ENCODE peak calls at places on chromosomes 2 and 18, in four cellular contexts. I is CD4-positive, alpha-beta T cell; E is mucosa of descending colon; T is AG04449. M is an unnamed sample.

GRCh38 chr18:35112696-35113095 is 71.5 kb downstream of the MAPRE2 start:
- DNase-seq in I (no peak), T (no peak), E (no peak), M (no peak)

GRCh38 chr2:155190342-155190741 is 491.8 kb downstream of the KCNJ3 start:
- DNase-seq in I (no peak), E (no peak), T (no peak), M (no peak)

GRCh38 chr2:3728104-3729054 is 25.0 kb downstream of the DCDC2C start:
- DNase-seq in E (no peak), T (peak; percentile 14), I (no peak), M (peak; percentile 7)

GRCh38 chr2:55109219-55109891 is 59.1 kb upstream of the RTN4 start:
- DNase-seq in E (no peak), I (no peak), T (no peak), M (no peak)

GRCh38 chr2:25979006-25979405 is 3.3 kb downstream of the KIF3C start:
- DNase-seq in I (no peak), E (no peak), T (no peak), M (no peak)

GRCh38 chr2:207370646-207371045 is 159.1 kb upstream of the CREB1 start:
- DNase-seq in I (no peak), E (no peak), T (no peak), M (no peak)

GRCh38 chr2:139684286-139684860 is 904.2 kb upstream of the NXPH2 start:
- DNase-seq in E (no peak), I (no peak), T (no peak), M (no peak)

GRCh38 chr2:120917876-120918275 is 182.2 kb downstream of the GLI2 start:
- DNase-seq in T (no peak), E (no peak), I (no peak), M (no peak)

GRCh38 chr2:2452961-2453360 is 121.9 kb upstream of the MYT1L start:
- DNase-seq in T (peak; percentile 26), E (no peak), I (no peak), M (no peak)

GRCh38 chr2:85462337-85462736 is 43.8 kb downstream of the SH2D6 start:
- DNase-seq in E (no peak), T (no peak), I (no peak), M (no peak)

GRCh38 chr2:160842286-160842685 is 317.9 kb upstream of the TANK start:
- DNase-seq in E (no peak), I (no peak), T (no peak), M (no peak)

GRCh38 chr2:44546469-44547127 is 184.9 kb downstream of the CAMKMT start:
- DNase-seq in I (no peak), T (no peak), E (no peak), M (no peak)

GRCh38 chr2:158297120-158297519 is 159.4 kb downstream of the CCDC148 start:
- DNase-seq in T (no peak), E (no peak), I (no peak), M (no peak)

GRCh38 chr18:30465131-30465530 is 577.4 kb downstream of the DSC3 start:
- DNase-seq in I (no peak), E (no peak), T (no peak), M (no peak)

GRCh38 chr2:143529118-143529720 is 400.0 kb downstream of the ARHGAP15 start:
- DNase-seq in T (no peak), I (no peak), E (no peak), M (no peak)

GRCh38 chr2:119914266-119914665 is 98.6 kb upstream of the EPB41L5 start:
- DNase-seq in E (no peak), I (no peak), T (peak; percentile 9), M (no peak)

GRCh38 chr2:165196411-165196810 is 7.4 kb downstream of the SCN3A start:
- DNase-seq in E (no peak), T (no peak), I (no peak), M (no peak)

GRCh38 chr2:40147360-40147759 is 304.5 kb downstream of the SLC8A1 start:
- DNase-seq in E (no peak), T (no peak), I (no peak), M (no peak)

GRCh38 chr2:26692814-26693286 is 328 bp downstream of the KCNK3 start:
- DNase-seq in E (no peak), I (peak; percentile 4), T (no peak), M (no peak)

GRCh38 chr2:165601866-165602636 is 132.6 kb downstream of the CSRNP3 start:
- DNase-seq in E (no peak), T (peak; percentile 1), I (no peak), M (peak; percentile 8)

GRCh38 chr18:70998490-70998889 is 709.6 kb downstream of the SOCS6 start:
- DNase-seq in E (no peak), T (no peak), I (no peak), M (no peak)

GRCh38 chr2:171771463-171771862 is 84.2 kb downstream of the DYNC1I2 start:
- DNase-seq in T (no peak), E (no peak), I (no peak), M (no peak)

GRCh38 chr2:8332646-8333045 is 349.2 kb upstream of the ID2 start:
- DNase-seq in T (no peak), I (no peak), E (no peak), M (no peak)

GRCh38 chr2:101779190-101779589 is 81.7 kb downstream of the MAP4K4 start:
- DNase-seq in T (no peak), I (no peak), E (no peak), M (no peak)

GRCh38 chr18:33802955-33803354 is 224.9 kb downstream of the ASXL3 start:
- DNase-seq in I (no peak), E (peak; percentile 68), T (no peak), M (no peak)

GRCh38 chr2:206080927-206081326 is 5.0 kb downstream of the INO80D start:
- DNase-seq in E (no peak), T (no peak), I (no peak), M (no peak)

GRCh38 chr2:164992818-164993217 is 37.5 kb upstream of the SLC38A11 start:
- DNase-seq in I (no peak), T (peak; percentile 75), E (no peak), M (peak; percentile 70)

GRCh38 chr2:224343226-224343625 is 58.7 kb downstream of the FAM124B start:
- DNase-seq in E (no peak), I (no peak), T (no peak), M (no peak)

GRCh38 chr2:100524331-100524730 is 38.5 kb upstream of the PDCL3 start:
- DNase-seq in T (no peak), E (no peak), I (no peak), M (no peak)

GRCh38 chr2:238801791-238802190 is 46.1 kb upstream of the TWIST2 start:
- DNase-seq in I (no peak), T (no peak), E (no peak), M (no peak)

GRCh38 chr2:67560818-67561221 is 163.7 kb downstream of the ETAA1 start:
- DNase-seq in T (no peak), I (no peak), E (no peak), M (no peak)

GRCh38 chr2:105378921-105379383 is 19.9 kb downstream of the FHL2 start:
- DNase-seq in I (no peak), E (no peak), T (no peak), M (no peak)

GRCh38 chr2:66582364-66582974 is 147.5 kb downstream of the MEIS1 start:
- DNase-seq in I (no peak), T (no peak), E (no peak), M (no peak)

GRCh38 chr2:8314063-8314462 is 367.8 kb upstream of the ID2 start:
- DNase-seq in T (no peak), I (no peak), E (no peak), M (no peak)

GRCh38 chr2:241559489-241560180 is 1.1 kb downstream of the BOK start:
- DNase-seq in I (no peak), T (no peak), E (peak; percentile 69), M (no peak)

GRCh38 chr2:26816893-26817292 is 31.0 kb downstream of the CENPA start:
- DNase-seq in E (peak; percentile 61), I (no peak), T (no peak), M (no peak)

GRCh38 chr2:131040661-131041401 is 52.4 kb downstream of the FAM168B start:
- DNase-seq in I (no peak), T (no peak), E (no peak), M (no peak)
- TF ChIP-seq CTCF in I (peak; percentile 25), T (peak; percentile 48), E (no peak), M (no peak)

DNA sequence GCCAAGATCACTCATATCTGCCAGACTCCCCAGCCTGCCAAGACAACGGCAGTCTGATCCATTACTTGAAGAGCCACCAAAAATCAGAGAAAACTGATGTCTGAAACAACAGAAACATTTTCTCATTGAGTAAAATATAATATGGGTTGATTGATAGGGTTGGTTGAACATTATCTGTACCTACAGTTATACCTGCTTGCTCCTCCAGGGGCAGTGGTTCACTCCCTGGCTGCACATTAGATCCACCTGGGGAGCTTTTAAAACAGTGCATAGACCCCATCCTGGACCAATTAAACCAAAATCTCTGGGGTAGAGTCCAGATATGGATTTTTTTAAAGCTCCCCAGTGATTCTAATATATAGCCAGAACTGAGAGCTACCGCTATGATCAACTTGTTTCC is 43.6 kb upstream of the SLC14A2 start:
- DNase-seq in T (no peak), I (no peak), E (no peak), M (no peak)
- TF ChIP-seq CTCF in T (peak; percentile 4), I (no peak), E (no peak), M (no peak)

DNA sequence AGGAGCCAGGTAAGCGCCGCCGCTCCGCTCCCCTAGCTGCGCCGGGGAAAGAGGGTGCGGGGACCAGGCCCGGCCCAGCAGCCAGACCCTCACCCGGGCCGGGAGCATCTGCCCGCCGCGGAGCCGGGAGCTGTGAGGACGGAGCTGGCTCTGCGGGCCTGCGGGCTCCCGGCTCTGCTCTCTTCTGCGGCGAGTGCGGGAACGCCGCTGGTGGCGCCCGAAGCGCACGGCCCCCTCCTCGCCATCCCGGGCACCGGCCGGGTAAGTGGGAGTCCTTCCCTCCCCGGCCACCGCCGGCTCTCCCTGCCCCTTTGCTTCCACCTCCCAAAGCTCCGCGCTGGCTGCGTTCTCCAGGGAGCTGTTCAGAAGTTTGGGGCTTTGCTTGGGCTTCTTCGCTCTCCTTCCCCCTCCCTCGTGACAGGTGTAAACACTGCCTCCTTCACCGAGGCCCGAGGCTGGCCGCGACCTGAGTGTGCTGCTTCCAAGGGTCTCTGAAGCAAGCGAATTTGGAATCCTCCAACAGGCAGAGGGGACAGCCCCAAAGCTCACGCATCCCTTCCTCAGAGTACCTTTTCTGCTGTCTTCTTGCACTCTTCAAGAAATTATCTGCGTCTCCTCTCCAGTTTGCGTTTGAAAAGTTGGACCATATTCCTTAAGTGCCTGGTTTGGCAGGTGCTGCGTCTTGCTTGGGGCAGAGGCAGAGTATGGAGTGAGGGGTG is 635 bp downstream of the AFTPH start:
- DNase-seq in I (peak; percentile 25), E (no peak), T (no peak), M (no peak)
- TF ChIP-seq CTCF in I (no peak), E (no peak), T (no peak), M (no peak)

DNA sequence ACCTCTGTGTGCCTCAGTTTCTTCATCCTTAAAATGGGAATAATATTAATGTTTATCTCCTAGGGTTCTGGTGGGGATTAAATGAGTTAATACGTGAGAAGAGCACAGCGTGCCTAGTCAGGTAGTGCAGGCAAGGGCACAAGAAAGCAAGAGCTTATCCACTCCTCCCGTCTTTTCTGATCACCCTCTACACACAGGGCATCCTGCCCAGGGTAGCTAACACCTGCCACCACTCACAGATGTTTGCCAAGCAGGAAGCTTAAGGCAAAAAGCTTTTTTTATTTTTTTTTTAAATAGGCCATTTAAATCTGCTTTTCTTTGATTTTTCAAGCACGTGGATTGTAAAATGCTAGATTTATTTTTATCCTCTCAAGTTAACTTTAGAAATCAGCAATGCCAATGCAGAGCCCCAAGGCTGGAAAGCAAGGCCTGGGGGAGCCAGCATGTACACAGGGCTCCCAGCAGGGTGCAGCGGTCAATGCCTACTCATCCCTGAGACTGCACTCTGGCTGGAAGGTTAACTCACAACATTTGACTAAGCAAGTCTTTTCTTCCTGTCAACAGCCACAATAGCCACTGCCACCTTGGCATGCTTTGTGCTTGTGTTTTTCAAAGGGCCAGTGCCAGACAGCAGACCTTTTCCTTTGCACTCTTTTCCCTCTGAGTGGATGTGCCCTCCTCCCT is 86.5 kb upstream of the ACAA2 start:
- DNase-seq in I (no peak), T (no peak), E (no peak), M (no peak)
- TF ChIP-seq CTCF in I (no peak), T (no peak), E (no peak), M (no peak)

GRCh38 chr2:181112916-181113315 is 132.5 kb downstream of the UBE2E3 start:
- DNase-seq in T (no peak), I (no peak), E (no peak), M (no peak)
- TF ChIP-seq CTCF in T (no peak), I (no peak), E (no peak), M (no peak)